ENCODE peak calls at places on chromosomes 3 and 15, in seven cellular contexts. G, A, C, U, Z, Q and X are unnamed samples.

GRCh38 chr3:170585008-170585936 is 603 bp downstream of the SLC7A14 start:
- DNase-seq in G (no peak), A (no peak), C (no peak), U (no peak), Z (peak), Q (peak), X (no peak)

GRCh38 chr15:45473068-45473467 is 49.5 kb downstream of the SLC30A4 start:
- DNase-seq in G (no peak), A (no peak), C (no peak), U (no peak), Z (no peak), Q (no peak), X (no peak)

GRCh38 chr3:45590822-45591546 is 3.6 kb upstream of the LIMD1 start:
- DNase-seq in G (no peak), A (no peak), C (no peak), U (no peak), Z (no peak), Q (no peak), X (peak)

GRCh38 chr15:88204584-88204983 is 52.0 kb downstream of the NTRK3 start:
- DNase-seq in G (no peak), A (no peak), C (no peak), U (no peak), Z (no peak), Q (no peak), X (no peak)

GRCh38 chr15:67481680-67482079 is 39.3 kb upstream of the C15orf61 start:
- DNase-seq in G (no peak), A (no peak), C (no peak), U (no peak), Z (no peak), Q (no peak), X (no peak)

GRCh38 chr3:160568989-160569388 is 3.6 kb upstream of the KPNA4 start:
- DNase-seq in G (no peak), A (no peak), C (no peak), U (no peak), Z (no peak), Q (no peak), X (no peak)

GRCh38 chr3:194775731-194776130 is 90.0 kb downstream of the FAM43A start:
- DNase-seq in G (no peak), A (no peak), C (no peak), U (no peak), Z (no peak), Q (no peak), X (no peak)

GRCh38 chr15:63135804-63136203 is 14.1 kb downstream of the LACTB start:
- DNase-seq in G (no peak), A (peak), C (no peak), U (peak), Z (no peak), Q (no peak), X (no peak)

GRCh38 chr15:80926126-80926525 is 63.5 kb downstream of the MESD start:
- DNase-seq in G (no peak), A (no peak), C (no peak), U (no peak), Z (no peak), Q (no peak), X (no peak)

GRCh38 chr15:89244512-89244869 is 712 bp downstream of the FANCI start:
- DNase-seq in G (no peak), A (no peak), C (no peak), U (no peak), Z (no peak), Q (no peak), X (no peak)

GRCh38 chr3:49606427-49606826 is 52.1 kb downstream of the BSN start:
- DNase-seq in G (no peak), A (no peak), C (peak), U (no peak), Z (no peak), Q (no peak), X (no peak)

GRCh38 chr3:8499181-8499611 is 2.4 kb upstream of the LMCD1 start:
- DNase-seq in G (no peak), A (no peak), C (peak), U (peak), Z (no peak), Q (no peak), X (no peak)

GRCh38 chr3:185858502-185859225 is 33.8 kb upstream of the IGF2BP2 start:
- DNase-seq in G (no peak), A (no peak), C (no peak), U (no peak), Z (no peak), Q (no peak), X (no peak)

GRCh38 chr15:33852570-33852969 is 115.7 kb upstream of the CHRM5 start:
- DNase-seq in G (no peak), A (peak), C (no peak), U (peak), Z (no peak), Q (no peak), X (no peak)

GRCh38 chr3:108296239-108296638 is at the start of gene HHLA2:
- DNase-seq in G (no peak), A (peak), C (no peak), U (no peak), Z (no peak), Q (no peak), X (no peak)

GRCh38 chr15:95690631-95691340 is 639.7 kb upstream of the NR2F2 start:
- DNase-seq in G (no peak), A (no peak), C (no peak), U (no peak), Z (no peak), Q (no peak), X (no peak)

GRCh38 chr3:48240000-48240710 is 749 bp upstream of the ZNF589 start:
- DNase-seq in G (no peak), A (no peak), C (no peak), U (no peak), Z (no peak), Q (peak), X (no peak)

GRCh38 chr15:85872125-85872524 is 77.4 kb upstream of the KLHL25 start:
- DNase-seq in G (no peak), A (no peak), C (no peak), U (no peak), Z (no peak), Q (no peak), X (no peak)

GRCh38 chr3:38227989-38228388 is 37.6 kb upstream of the SLC22A13 start:
- DNase-seq in G (no peak), A (peak), C (no peak), U (peak), Z (no peak), Q (no peak), X (no peak)

GRCh38 chr15:70214266-70214665 is 116.5 kb upstream of the TLE3 start:
- DNase-seq in G (no peak), A (no peak), C (no peak), U (no peak), Z (no peak), Q (no peak), X (no peak)

GRCh38 chr3:162525791-162526190 is 1029.2 kb downstream of the OTOL1 start:
- DNase-seq in G (no peak), A (no peak), C (no peak), U (peak), Z (no peak), Q (no peak), X (no peak)

GRCh38 chr3:126051741-126052140 is 32.2 kb downstream of the SLC41A3 start:
- DNase-seq in G (no peak), A (no peak), C (no peak), U (no peak), Z (no peak), Q (no peak), X (no peak)

GRCh38 chr3:170500995-170501394 is 82.3 kb downstream of the CLDN11 start:
- DNase-seq in G (no peak), A (no peak), C (no peak), U (no peak), Z (no peak), Q (no peak), X (no peak)

GRCh38 chr3:42014949-42015533 is 53.1 kb upstream of the ULK4 start:
- DNase-seq in G (no peak), A (no peak), C (peak), U (peak), Z (peak), Q (no peak), X (peak)

GRCh38 chr3:195411831-195412230 is 31.0 kb downstream of the ACAP2 start:
- DNase-seq in G (no peak), A (no peak), C (no peak), U (peak), Z (no peak), Q (no peak), X (no peak)

GRCh38 chr3:16069149-16069922 is 105.1 kb upstream of the GALNT15 start:
- DNase-seq in G (no peak), A (peak), C (no peak), U (peak), Z (no peak), Q (no peak), X (no peak)

GRCh38 chr15:70192490-70192889 is 94.8 kb upstream of the TLE3 start:
- DNase-seq in G (no peak), A (no peak), C (no peak), U (no peak), Z (no peak), Q (no peak), X (no peak)

GRCh38 chr3:15467227-15468181 is 40.1 kb downstream of the EAF1 start:
- DNase-seq in G (no peak), A (no peak), C (no peak), U (no peak), Z (no peak), Q (no peak), X (no peak)

GRCh38 chr3:48847586-48848423 is at the start of gene PRKAR2A:
- DNase-seq in G (peak), A (peak), C (peak), U (peak), Z (peak), Q (peak), X (peak)

GRCh38 chr3:113421082-113421481 is 20.2 kb downstream of the CFAP44 start:
- DNase-seq in G (no peak), A (no peak), C (no peak), U (no peak), Z (no peak), Q (no peak), X (no peak)

GRCh38 chr15:31280037-31280830 is 46.4 kb upstream of the KLF13 start:
- DNase-seq in G (peak), A (no peak), C (peak), U (no peak), Z (peak), Q (no peak), X (peak)

GRCh38 chr3:67109651-67110204 is 111.6 kb downstream of the KBTBD8 start:
- DNase-seq in G (no peak), A (peak), C (no peak), U (peak), Z (no peak), Q (peak), X (no peak)

GRCh38 chr15:94272251-94272898 is 41.0 kb downstream of the MCTP2 start:
- DNase-seq in G (no peak), A (no peak), C (no peak), U (no peak), Z (no peak), Q (no peak), X (no peak)

GRCh38 chr15:60009124-60009523 is 5.0 kb downstream of the FOXB1 start:
- DNase-seq in G (no peak), A (no peak), C (no peak), U (no peak), Z (no peak), Q (no peak), X (no peak)

GRCh38 chr3:60839242-60839641 is 412.0 kb downstream of the FHIT start:
- DNase-seq in G (no peak), A (peak), C (no peak), U (no peak), Z (no peak), Q (no peak), X (no peak)

GRCh38 chr3:45593708-45594601 is 596 bp upstream of the LIMD1 start:
- DNase-seq in G (no peak), A (peak), C (peak), U (peak), Z (no peak), Q (peak), X (peak)

GRCh38 chr3:57733790-57734189 is 22.3 kb upstream of the SLMAP start:
- DNase-seq in G (no peak), A (no peak), C (no peak), U (no peak), Z (no peak), Q (no peak), X (no peak)

GRCh38 chr3:31159331-31160039 is 265.0 kb upstream of the GADL1 start:
- DNase-seq in G (no peak), A (no peak), C (no peak), U (no peak), Z (no peak), Q (no peak), X (no peak)